ENCODE peak calls at places on chromosomes 12 and 14, in four cellular contexts. One of them, this sample, is unnamed.

GRCh38 chr14:63383776-63384367 is 65.1 kb upstream of the GPHB5 start:
- DNase-seq in T-cell: peak; percentile 34
- DNase-seq in DMS153: no peak
- DNase-seq in CD4-positive, CD25-positive, alpha-beta regulatory T cell: peak; percentile 2
- DNase-seq in this sample: no peak

GRCh38 chr14:97719931-97720330 is 922.7 kb downstream of the VRK1 start:
- DNase-seq in T-cell: peak; percentile 73
- DNase-seq in CD4-positive, CD25-positive, alpha-beta regulatory T cell: peak; percentile 64
- DNase-seq in DMS153: no peak
- DNase-seq in this sample: no peak

GRCh38 chr12:25553083-25553482 is at the start of gene LMNTD1:
- DNase-seq in CD4-positive, CD25-positive, alpha-beta regulatory T cell: no peak
- DNase-seq in DMS153: no peak
- DNase-seq in T-cell: no peak
- DNase-seq in this sample: no peak

GRCh38 chr12:120457133-120457532 is 10.9 kb downstream of the GATC start:
- DNase-seq in DMS153: no peak
- DNase-seq in CD4-positive, CD25-positive, alpha-beta regulatory T cell: no peak
- DNase-seq in T-cell: no peak
- DNase-seq in this sample: no peak

GRCh38 chr12:73221836-73222235 is 949.7 kb downstream of the TRHDE start:
- DNase-seq in DMS153: no peak
- DNase-seq in T-cell: no peak
- DNase-seq in CD4-positive, CD25-positive, alpha-beta regulatory T cell: no peak
- DNase-seq in this sample: no peak

GRCh38 chr12:2286461-2287131 is 233.8 kb downstream of the CACNA1C start:
- DNase-seq in T-cell: no peak
- DNase-seq in DMS153: no peak
- DNase-seq in CD4-positive, CD25-positive, alpha-beta regulatory T cell: no peak
- DNase-seq in this sample: no peak

GRCh38 chr14:33291529-33292104 is 352.9 kb downstream of the NPAS3 start:
- DNase-seq in CD4-positive, CD25-positive, alpha-beta regulatory T cell: no peak
- DNase-seq in DMS153: no peak
- DNase-seq in T-cell: no peak
- DNase-seq in this sample: no peak

GRCh38 chr12:115632323-115632722 is 645.2 kb downstream of the MED13L start:
- DNase-seq in DMS153: peak; percentile 1
- DNase-seq in CD4-positive, CD25-positive, alpha-beta regulatory T cell: no peak
- DNase-seq in T-cell: no peak
- DNase-seq in this sample: no peak

GRCh38 chr12:92164712-92165111 is 19.1 kb upstream of the BTG1 start:
- DNase-seq in DMS153: no peak
- DNase-seq in CD4-positive, CD25-positive, alpha-beta regulatory T cell: no peak
- DNase-seq in T-cell: no peak
- DNase-seq in this sample: no peak

GRCh38 chr14:100586520-100587247 is 533 bp downstream of the BEGAIN start:
- DNase-seq in CD4-positive, CD25-positive, alpha-beta regulatory T cell: no peak
- DNase-seq in DMS153: no peak
- DNase-seq in T-cell: no peak
- DNase-seq in this sample: no peak

GRCh38 chr14:69773571-69774276 is 6.8 kb downstream of the SRSF5 start:
- DNase-seq in T-cell: no peak
- DNase-seq in DMS153: no peak
- DNase-seq in CD4-positive, CD25-positive, alpha-beta regulatory T cell: peak; percentile 30
- DNase-seq in this sample: no peak

GRCh38 chr12:42332301-42332894 is 6.4 kb downstream of the PPHLN1 start:
- DNase-seq in CD4-positive, CD25-positive, alpha-beta regulatory T cell: peak; percentile 51
- DNase-seq in DMS153: no peak
- DNase-seq in T-cell: no peak
- DNase-seq in this sample: no peak

GRCh38 chr14:89507521-89507920 is 90.5 kb upstream of the FOXN3 start:
- DNase-seq in T-cell: no peak
- DNase-seq in DMS153: no peak
- DNase-seq in CD4-positive, CD25-positive, alpha-beta regulatory T cell: no peak
- DNase-seq in this sample: no peak

GRCh38 chr14:91968280-91968679 is 20.8 kb upstream of the FBLN5 start:
- DNase-seq in T-cell: peak; percentile 42
- DNase-seq in CD4-positive, CD25-positive, alpha-beta regulatory T cell: peak; percentile 73
- DNase-seq in DMS153: no peak
- DNase-seq in this sample: no peak

GRCh38 chr14:57492859-57493258 is 798 bp downstream of the CCDC198 start:
- DNase-seq in DMS153: no peak
- DNase-seq in T-cell: no peak
- DNase-seq in CD4-positive, CD25-positive, alpha-beta regulatory T cell: no peak
- DNase-seq in this sample: no peak

GRCh38 chr14:50342211-50343080 is 30.3 kb downstream of the DMAC2L start:
- DNase-seq in T-cell: peak; percentile 38
- DNase-seq in DMS153: peak; percentile 25
- DNase-seq in CD4-positive, CD25-positive, alpha-beta regulatory T cell: peak; percentile 10
- DNase-seq in this sample: peak; percentile 93

GRCh38 chr14:103231376-103232019 is 102.5 kb upstream of the EIF5 start:
- DNase-seq in DMS153: no peak
- DNase-seq in CD4-positive, CD25-positive, alpha-beta regulatory T cell: no peak
- DNase-seq in T-cell: no peak
- DNase-seq in this sample: no peak

GRCh38 chr14:66662374-66662773 is 154.4 kb downstream of the GPHN start:
- DNase-seq in CD4-positive, CD25-positive, alpha-beta regulatory T cell: no peak
- DNase-seq in T-cell: no peak
- DNase-seq in DMS153: no peak
- DNase-seq in this sample: no peak

GRCh38 chr12:95836185-95836609 is 22.6 kb upstream of the SNRPF start:
- DNase-seq in DMS153: peak; percentile 56
- DNase-seq in CD4-positive, CD25-positive, alpha-beta regulatory T cell: no peak
- DNase-seq in T-cell: no peak
- DNase-seq in this sample: no peak

GRCh38 chr12:45898094-45898493 is 92.3 kb downstream of the SCAF11 start:
- DNase-seq in T-cell: no peak
- DNase-seq in DMS153: no peak
- DNase-seq in CD4-positive, CD25-positive, alpha-beta regulatory T cell: no peak
- DNase-seq in this sample: no peak

GRCh38 chr14:51481643-51482042 is 170.1 kb upstream of the FRMD6 start:
- DNase-seq in T-cell: no peak
- DNase-seq in CD4-positive, CD25-positive, alpha-beta regulatory T cell: no peak
- DNase-seq in DMS153: no peak
- DNase-seq in this sample: peak; percentile 53

GRCh38 chr14:52694761-52695480 is 437 bp downstream of the ERO1A start:
- DNase-seq in DMS153: peak; percentile 21
- DNase-seq in T-cell: peak; percentile 53
- DNase-seq in CD4-positive, CD25-positive, alpha-beta regulatory T cell: peak; percentile 73
- DNase-seq in this sample: no peak

GRCh38 chr14:64510825-64511679 is 6.5 kb downstream of the ZBTB1 start:
- DNase-seq in CD4-positive, CD25-positive, alpha-beta regulatory T cell: peak; percentile 72
- DNase-seq in DMS153: peak; percentile 14
- DNase-seq in T-cell: peak; percentile 46
- DNase-seq in this sample: no peak

GRCh38 chr12:52155048-52155868 is 36.6 kb downstream of the KRT80 start:
- DNase-seq in DMS153: peak; percentile 77
- DNase-seq in T-cell: peak; percentile 72
- DNase-seq in CD4-positive, CD25-positive, alpha-beta regulatory T cell: peak; percentile 62
- DNase-seq in this sample: no peak

GRCh38 chr14:35414365-35414764 is 9.8 kb upstream of the NFKBIA start:
- DNase-seq in CD4-positive, CD25-positive, alpha-beta regulatory T cell: no peak
- DNase-seq in T-cell: no peak
- DNase-seq in DMS153: no peak
- DNase-seq in this sample: no peak

GRCh38 chr12:14393736-14394135 is 28.3 kb downstream of the ATF7IP start:
- DNase-seq in DMS153: no peak
- DNase-seq in CD4-positive, CD25-positive, alpha-beta regulatory T cell: no peak
- DNase-seq in T-cell: no peak
- DNase-seq in this sample: no peak

GRCh38 chr12:98399532-98399931 is 115.9 kb upstream of the TMPO start:
- DNase-seq in T-cell: peak; percentile 32
- DNase-seq in CD4-positive, CD25-positive, alpha-beta regulatory T cell: peak; percentile 39
- DNase-seq in DMS153: no peak
- DNase-seq in this sample: no peak

This sample was measured in LNCaP clone FGC.